ENCODE peak calls at places on chromosomes 1 and 21, in seven cellular contexts. One of them, this sample, is unnamed.

GRCh38 chr1:101060992-101061391 is 35.4 kb upstream of the DPH5 start:
- DNase-seq in HCT116: no peak
- DNase-seq in astrocyte of the spinal cord: no peak
- DNase-seq in GM12865: peak; percentile 46
- DNase-seq in D721Med: no peak
- DNase-seq in PC-3: no peak
- DNase-seq in epithelial cell of esophagus: no peak
- DNase-seq in this sample: no peak

GRCh38 chr21:45831991-45832740 is 149.4 kb upstream of the COL6A1 start:
- DNase-seq in HCT116: no peak
- DNase-seq in astrocyte of the spinal cord: peak; percentile 38
- DNase-seq in GM12865: no peak
- DNase-seq in D721Med: no peak
- DNase-seq in PC-3: peak; percentile 61
- DNase-seq in epithelial cell of esophagus: peak; percentile 19
- DNase-seq in this sample: no peak

GRCh38 chr1:13775916-13776315 is 75.9 kb downstream of the PRDM2 start:
- DNase-seq in HCT116: no peak
- DNase-seq in astrocyte of the spinal cord: no peak
- DNase-seq in GM12865: no peak
- DNase-seq in D721Med: no peak
- DNase-seq in PC-3: no peak
- DNase-seq in epithelial cell of esophagus: no peak
- DNase-seq in this sample: no peak

GRCh38 chr1:168320805-168321577 is 40.3 kb downstream of the TBX19 start:
- DNase-seq in HCT116: peak; percentile 71
- DNase-seq in astrocyte of the spinal cord: peak; percentile 87
- DNase-seq in GM12865: no peak
- DNase-seq in D721Med: no peak
- DNase-seq in PC-3: peak; percentile 92
- DNase-seq in epithelial cell of esophagus: peak; percentile 91
- DNase-seq in this sample: no peak

GRCh38 chr1:183633676-183634343 is 1.8 kb downstream of the ARPC5 start:
- DNase-seq in HCT116: peak; percentile 63
- DNase-seq in astrocyte of the spinal cord: peak; percentile 91
- DNase-seq in GM12865: peak; percentile 84
- DNase-seq in D721Med: no peak
- DNase-seq in PC-3: peak; percentile 74
- DNase-seq in epithelial cell of esophagus: peak; percentile 68
- DNase-seq in this sample: peak; percentile 32

GRCh38 chr1:61828814-61829213 is 86.5 kb downstream of the PATJ start:
- DNase-seq in HCT116: no peak
- DNase-seq in astrocyte of the spinal cord: no peak
- DNase-seq in GM12865: no peak
- DNase-seq in D721Med: no peak
- DNase-seq in PC-3: no peak
- DNase-seq in epithelial cell of esophagus: no peak
- DNase-seq in this sample: no peak

GRCh38 chr1:178055093-178055492 is 38.8 kb upstream of the RASAL2 start:
- DNase-seq in HCT116: no peak
- DNase-seq in astrocyte of the spinal cord: no peak
- DNase-seq in GM12865: no peak
- DNase-seq in D721Med: no peak
- DNase-seq in PC-3: peak; percentile 56
- DNase-seq in epithelial cell of esophagus: peak; percentile 39
- DNase-seq in this sample: peak; percentile 2

GRCh38 chr1:153032677-153033308 is 1.8 kb downstream of the SPRR1B start:
- DNase-seq in HCT116: peak; percentile 36
- DNase-seq in astrocyte of the spinal cord: peak; percentile 50
- DNase-seq in GM12865: peak; percentile 26
- DNase-seq in D721Med: no peak
- DNase-seq in PC-3: peak; percentile 93
- DNase-seq in epithelial cell of esophagus: peak; percentile 99
- DNase-seq in this sample: no peak

GRCh38 chr1:22164841-22165808 is 22.2 kb upstream of the WNT4 start:
- DNase-seq in HCT116: no peak
- DNase-seq in astrocyte of the spinal cord: no peak
- DNase-seq in GM12865: no peak
- DNase-seq in D721Med: no peak
- DNase-seq in PC-3: no peak
- DNase-seq in epithelial cell of esophagus: no peak
- DNase-seq in this sample: peak; percentile 14

GRCh38 chr1:210342986-210343780 is 14.5 kb downstream of the HHAT start:
- DNase-seq in HCT116: no peak
- DNase-seq in astrocyte of the spinal cord: no peak
- DNase-seq in GM12865: peak; percentile 68
- DNase-seq in D721Med: no peak
- DNase-seq in PC-3: no peak
- DNase-seq in epithelial cell of esophagus: no peak
- DNase-seq in this sample: no peak

GRCh38 chr21:32794643-32795042 is 23.1 kb upstream of the PAXBP1 start:
- DNase-seq in HCT116: no peak
- DNase-seq in astrocyte of the spinal cord: no peak
- DNase-seq in GM12865: no peak
- DNase-seq in D721Med: no peak
- DNase-seq in PC-3: no peak
- DNase-seq in epithelial cell of esophagus: no peak
- DNase-seq in this sample: no peak

GRCh38 chr1:165854101-165854845 is 26.9 kb downstream of the UCK2 start:
- DNase-seq in HCT116: no peak
- DNase-seq in astrocyte of the spinal cord: peak; percentile 90
- DNase-seq in GM12865: peak; percentile 35
- DNase-seq in D721Med: no peak
- DNase-seq in PC-3: no peak
- DNase-seq in epithelial cell of esophagus: peak; percentile 84
- DNase-seq in this sample: no peak

GRCh38 chr21:34630536-34631143 is 15.7 kb upstream of the RCAN1 start:
- DNase-seq in HCT116: peak; percentile 45
- DNase-seq in astrocyte of the spinal cord: peak; percentile 60
- DNase-seq in GM12865: peak; percentile 76
- DNase-seq in D721Med: no peak
- DNase-seq in PC-3: peak; percentile 74
- DNase-seq in epithelial cell of esophagus: peak; percentile 64
- DNase-seq in this sample: peak; percentile 33

GRCh38 chr1:2496087-2496622 is 20.1 kb downstream of the PLCH2 start:
- DNase-seq in HCT116: no peak
- DNase-seq in astrocyte of the spinal cord: no peak
- DNase-seq in GM12865: peak; percentile 59
- DNase-seq in D721Med: no peak
- DNase-seq in PC-3: no peak
- DNase-seq in epithelial cell of esophagus: no peak
- DNase-seq in this sample: peak; percentile 56

GRCh38 chr1:227890451-227891222 is 57.1 kb downstream of the WNT9A start:
- DNase-seq in HCT116: no peak
- DNase-seq in astrocyte of the spinal cord: no peak
- DNase-seq in GM12865: no peak
- DNase-seq in D721Med: no peak
- DNase-seq in PC-3: no peak
- DNase-seq in epithelial cell of esophagus: no peak
- DNase-seq in this sample: peak; percentile 1

GRCh38 chr1:6409733-6410132 is 10.0 kb downstream of the HES2 start:
- DNase-seq in HCT116: no peak
- DNase-seq in astrocyte of the spinal cord: no peak
- DNase-seq in GM12865: no peak
- DNase-seq in D721Med: no peak
- DNase-seq in PC-3: no peak
- DNase-seq in epithelial cell of esophagus: no peak
- DNase-seq in this sample: no peak

GRCh38 chr1:15213333-15213732 is 33.7 kb upstream of the FHAD1 start:
- DNase-seq in HCT116: no peak
- DNase-seq in astrocyte of the spinal cord: peak; percentile 22
- DNase-seq in GM12865: no peak
- DNase-seq in D721Med: no peak
- DNase-seq in PC-3: no peak
- DNase-seq in epithelial cell of esophagus: no peak
- DNase-seq in this sample: no peak

GRCh38 chr1:30135729-30136128 is 587.7 kb downstream of the MATN1 start:
- DNase-seq in HCT116: no peak
- DNase-seq in astrocyte of the spinal cord: no peak
- DNase-seq in GM12865: peak; percentile 6
- DNase-seq in D721Med: no peak
- DNase-seq in PC-3: no peak
- DNase-seq in epithelial cell of esophagus: no peak
- DNase-seq in this sample: no peak

GRCh38 chr1:2115008-2115921 is 65.1 kb downstream of the PRKCZ start:
- DNase-seq in HCT116: no peak
- DNase-seq in astrocyte of the spinal cord: no peak
- DNase-seq in GM12865: no peak
- DNase-seq in D721Med: no peak
- DNase-seq in PC-3: no peak
- DNase-seq in epithelial cell of esophagus: no peak
- DNase-seq in this sample: peak; percentile 23

GRCh38 chr1:2555634-2556276 is 416 bp upstream of the TNFRSF14 start:
- DNase-seq in HCT116: no peak
- DNase-seq in astrocyte of the spinal cord: no peak
- DNase-seq in GM12865: peak; percentile 88
- DNase-seq in D721Med: no peak
- DNase-seq in PC-3: peak; percentile 23
- DNase-seq in epithelial cell of esophagus: no peak
- DNase-seq in this sample: peak; percentile 96

GRCh38 chr1:85952460-85952859 is 204.1 kb downstream of the COL24A1 start:
- DNase-seq in HCT116: no peak
- DNase-seq in astrocyte of the spinal cord: no peak
- DNase-seq in GM12865: peak; percentile 54
- DNase-seq in D721Med: no peak
- DNase-seq in PC-3: no peak
- DNase-seq in epithelial cell of esophagus: no peak
- DNase-seq in this sample: no peak

GRCh38 chr1:170664283-170664827 is 424 bp downstream of the PRRX1 start:
- DNase-seq in HCT116: no peak
- DNase-seq in astrocyte of the spinal cord: peak; percentile 48
- DNase-seq in GM12865: peak; percentile 16
- DNase-seq in D721Med: no peak
- DNase-seq in PC-3: no peak
- DNase-seq in epithelial cell of esophagus: no peak
- DNase-seq in this sample: no peak

GRCh38 chr1:17777818-17778217 is 22.7 kb downstream of the ACTL8 start:
- DNase-seq in HCT116: no peak
- DNase-seq in astrocyte of the spinal cord: no peak
- DNase-seq in GM12865: no peak
- DNase-seq in D721Med: no peak
- DNase-seq in PC-3: no peak
- DNase-seq in epithelial cell of esophagus: no peak
- DNase-seq in this sample: no peak
- TF ChIP-seq CTCF in HCT116: no peak
- TF ChIP-seq CTCF in astrocyte of the spinal cord: no peak
- TF ChIP-seq CTCF in GM12865: no peak
- TF ChIP-seq CTCF in D721Med: no peak
- TF ChIP-seq CTCF in PC-3: no peak
- TF ChIP-seq CTCF in epithelial cell of esophagus: no peak
- TF ChIP-seq CTCF in this sample: no peak

DNA sequence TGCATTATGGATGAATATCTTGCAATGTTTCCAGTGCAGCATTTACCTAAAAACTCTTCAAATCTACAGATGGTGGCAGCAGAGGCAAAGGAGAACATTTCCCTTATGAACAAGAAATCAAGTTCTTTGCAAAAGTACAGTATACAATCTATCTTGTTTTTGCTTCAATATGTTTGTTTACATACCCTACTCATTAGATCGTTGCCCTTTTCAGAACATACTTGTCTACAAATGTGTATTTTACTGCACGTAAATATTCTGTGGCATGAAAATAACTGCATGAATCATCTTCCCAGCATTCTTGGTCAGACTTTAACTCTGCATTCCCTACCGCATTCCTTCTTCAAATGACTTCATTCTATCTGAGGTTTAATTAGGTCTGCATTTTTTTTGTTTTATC is 212.7 kb downstream of the ZP4 start:
- DNase-seq in HCT116: no peak
- DNase-seq in astrocyte of the spinal cord: peak; percentile 34
- DNase-seq in GM12865: peak; percentile 11
- DNase-seq in D721Med: no peak
- DNase-seq in PC-3: peak; percentile 34
- DNase-seq in epithelial cell of esophagus: peak; percentile 48
- DNase-seq in this sample: no peak
- TF ChIP-seq CTCF in HCT116: no peak
- TF ChIP-seq CTCF in astrocyte of the spinal cord: no peak
- TF ChIP-seq CTCF in GM12865: no peak
- TF ChIP-seq CTCF in D721Med: peak; percentile 27
- TF ChIP-seq CTCF in PC-3: peak; percentile 36
- TF ChIP-seq CTCF in epithelial cell of esophagus: no peak
- TF ChIP-seq CTCF in this sample: no peak

DNA sequence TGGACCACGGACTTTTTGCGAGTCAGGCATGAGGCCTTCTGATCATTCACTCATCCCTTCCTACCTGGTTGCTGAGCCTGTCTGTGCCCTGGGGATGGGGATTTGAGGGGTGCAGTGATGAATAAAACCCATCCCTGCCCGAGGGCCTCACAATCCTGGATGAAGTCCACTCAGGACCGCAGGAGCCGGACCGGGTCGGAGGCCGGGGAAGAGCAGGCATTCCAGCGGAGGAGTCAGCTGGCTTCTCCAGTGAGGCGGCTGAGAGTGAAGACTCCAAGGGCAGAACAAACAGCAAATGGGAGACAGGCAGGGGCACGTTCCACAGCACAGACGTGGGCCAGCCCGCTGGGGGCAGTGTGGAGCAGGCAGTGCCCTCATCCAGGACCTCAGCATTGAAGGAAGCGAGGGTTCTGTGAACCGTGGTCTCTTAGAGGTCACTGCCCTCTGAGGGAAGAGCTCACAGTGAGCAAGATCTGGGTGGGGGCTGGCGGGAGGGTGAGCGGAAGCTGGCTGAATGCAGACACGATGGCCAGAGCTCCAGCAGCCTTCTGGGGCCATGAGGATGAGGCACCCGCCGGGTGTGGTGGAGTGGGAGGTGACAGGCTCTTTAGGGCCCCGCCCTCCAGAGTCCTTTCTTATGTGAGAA is 10.9 kb upstream of the LRRC3 start:
- DNase-seq in HCT116: peak; percentile 36
- DNase-seq in astrocyte of the spinal cord: no peak
- DNase-seq in GM12865: no peak
- DNase-seq in D721Med: no peak
- DNase-seq in PC-3: no peak
- DNase-seq in epithelial cell of esophagus: no peak
- DNase-seq in this sample: peak; percentile 17
- TF ChIP-seq CTCF in HCT116: peak; percentile 89
- TF ChIP-seq CTCF in astrocyte of the spinal cord: no peak
- TF ChIP-seq CTCF in GM12865: peak; percentile 31
- TF ChIP-seq CTCF in D721Med: peak; percentile 6
- TF ChIP-seq CTCF in PC-3: peak; percentile 46
- TF ChIP-seq CTCF in epithelial cell of esophagus: no peak
- TF ChIP-seq CTCF in this sample: no peak

DNA sequence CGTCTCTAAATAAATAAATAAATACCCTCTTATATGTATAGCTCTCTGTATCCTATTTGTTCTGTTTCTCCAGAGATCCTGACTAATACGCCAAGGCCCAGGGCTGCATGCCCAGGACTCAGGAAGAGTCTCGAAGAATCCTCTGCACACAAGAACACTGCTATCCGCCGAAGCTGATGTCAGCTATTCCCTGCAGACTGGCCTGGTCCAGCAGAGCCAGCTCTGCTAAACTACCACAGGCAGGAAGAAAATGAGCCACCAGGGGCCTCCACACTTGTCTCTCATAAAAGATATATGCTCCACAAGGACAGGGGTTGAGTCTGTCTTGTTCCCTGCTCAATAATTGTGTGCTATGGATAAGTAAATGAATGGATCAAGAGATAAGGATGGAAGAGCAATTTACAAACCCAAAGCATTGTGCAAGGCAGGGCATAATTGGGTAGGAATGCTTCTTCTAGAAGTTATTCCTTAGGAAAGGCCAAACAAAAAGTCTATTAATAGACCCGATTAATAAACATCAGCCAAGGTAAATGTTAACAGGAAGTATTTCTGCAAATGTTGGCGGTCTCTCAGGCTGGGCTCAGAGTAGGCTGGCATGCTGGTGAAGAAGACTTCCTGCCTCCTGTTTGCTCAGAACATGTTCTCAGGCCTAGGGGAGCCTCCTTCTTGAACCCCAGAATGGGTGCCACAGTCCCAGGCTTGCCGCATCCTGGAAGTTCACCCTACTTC is 26.3 kb upstream of the MAN1C1 start:
- DNase-seq in HCT116: no peak
- DNase-seq in astrocyte of the spinal cord: no peak
- DNase-seq in GM12865: no peak
- DNase-seq in D721Med: no peak
- DNase-seq in PC-3: no peak
- DNase-seq in epithelial cell of esophagus: no peak
- DNase-seq in this sample: no peak
- TF ChIP-seq CTCF in HCT116: no peak
- TF ChIP-seq CTCF in astrocyte of the spinal cord: peak; percentile 13
- TF ChIP-seq CTCF in GM12865: no peak
- TF ChIP-seq CTCF in D721Med: no peak
- TF ChIP-seq CTCF in PC-3: no peak
- TF ChIP-seq CTCF in epithelial cell of esophagus: no peak
- TF ChIP-seq CTCF in this sample: no peak